ENCODE peak calls at places on chromosomes 1 and 21, in five cellular contexts. D, V, H, T and A are unnamed samples.

GRCh38 chr1:199665371-199665770 is 362.1 kb upstream of the NR5A2 start:
- DNase-seq in D (no peak), V (no peak), H (no peak), T (no peak), A (no peak)

GRCh38 chr1:192439373-192440025 is 122.7 kb downstream of the RGS21 start:
- DNase-seq in D (peak; percentile 89), V (no peak), H (no peak), T (peak; percentile 58), A (peak; percentile 35)

GRCh38 chr1:59263116-59263515 is 33.8 kb upstream of the FGGY start:
- DNase-seq in D (no peak), V (no peak), H (no peak), T (no peak), A (no peak)

GRCh38 chr1:220796530-220796929 is 9.8 kb downstream of the MTARC1 start:
- DNase-seq in D (no peak), V (no peak), H (no peak), T (no peak), A (no peak)

GRCh38 chr1:3610823-3611169 is 512 bp downstream of the MEGF6 start:
- DNase-seq in D (no peak), V (no peak), H (no peak), T (no peak), A (no peak)

GRCh38 chr1:67755619-67756018 is 70.6 kb downstream of the GADD45A start:
- DNase-seq in D (no peak), V (no peak), H (no peak), T (no peak), A (no peak)

GRCh38 chr1:72075411-72075810 is 206.9 kb downstream of the NEGR1 start:
- DNase-seq in D (no peak), V (no peak), H (no peak), T (no peak), A (no peak)

GRCh38 chr1:243336163-243336562 is 80.3 kb downstream of the SDCCAG8 start:
- DNase-seq in D (no peak), V (no peak), H (no peak), T (no peak), A (no peak)

GRCh38 chr1:229710746-229711145 is 84.7 kb downstream of the URB2 start:
- DNase-seq in D (no peak), V (no peak), H (no peak), T (peak; percentile 24), A (peak; percentile 37)

GRCh38 chr1:160354388-160354985 is 11.3 kb downstream of the NCSTN start:
- DNase-seq in D (peak; percentile 57), V (no peak), H (no peak), T (peak; percentile 50), A (no peak)

GRCh38 chr1:32142446-32143301 is 34.8 kb downstream of the KPNA6 start:
- DNase-seq in D (peak; percentile 62), V (no peak), H (no peak), T (peak; percentile 85), A (peak; percentile 33)

GRCh38 chr1:244815600-244816099 is 19.8 kb upstream of the COX20 start:
- DNase-seq in D (no peak), V (no peak), H (no peak), T (no peak), A (no peak)

GRCh38 chr21:29258626-29259335 is 39.9 kb upstream of the BACH1 start:
- DNase-seq in D (peak; percentile 95), V (no peak), H (no peak), T (peak; percentile 88), A (peak; percentile 43)

GRCh38 chr1:13517193-13517812 is 3.5 kb upstream of the LRRC38 start:
- DNase-seq in D (no peak), V (no peak), H (no peak), T (peak; percentile 20), A (no peak)

GRCh38 chr1:87501738-87502137 is 173.1 kb downstream of the LMO4 start:
- DNase-seq in D (no peak), V (no peak), H (no peak), T (peak; percentile 31), A (no peak)

GRCh38 chr1:41586230-41586629 is 101.7 kb upstream of the EDN2 start:
- DNase-seq in D (no peak), V (no peak), H (no peak), T (no peak), A (no peak)

GRCh38 chr1:69739181-69739580 is 171.5 kb downstream of the LRRC7 start:
- DNase-seq in D (no peak), V (no peak), H (no peak), T (no peak), A (peak; percentile 55)

GRCh38 chr1:147496571-147496970 is 44.7 kb upstream of the BCL9 start:
- DNase-seq in D (peak; percentile 13), V (no peak), H (no peak), T (peak; percentile 68), A (peak; percentile 22)

GRCh38 chr1:4675454-4676186 is 21.2 kb downstream of the AJAP1 start:
- DNase-seq in D (no peak), V (no peak), H (no peak), T (no peak), A (no peak)

GRCh38 chr1:211885746-211886522 is 55.4 kb upstream of the LPGAT1 start:
- DNase-seq in D (no peak), V (no peak), H (no peak), T (peak; percentile 10), A (no peak)

GRCh38 chr21:33428669-33429068 is 25.5 kb downstream of the IFNGR2 start:
- DNase-seq in D (peak; percentile 98), V (no peak), H (no peak), T (no peak), A (no peak)

GRCh38 chr1:41925712-41926111 is 7.0 kb upstream of the HIVEP3 start:
- DNase-seq in D (peak; percentile 47), V (no peak), H (no peak), T (peak; percentile 39), A (no peak)

GRCh38 chr1:177170756-177171535 is at the start of gene BRINP2:
- DNase-seq in D (peak; percentile 73), V (no peak), H (peak; percentile 62), T (peak; percentile 16), A (no peak)

GRCh38 chr1:232622981-232623380 is 7.0 kb downstream of the SIPA1L2 start:
- DNase-seq in D (no peak), V (no peak), H (peak; percentile 57), T (no peak), A (no peak)

GRCh38 chr1:110123224-110123623 is 11.0 kb downstream of the UBL4B start:
- DNase-seq in D (no peak), V (no peak), H (no peak), T (no peak), A (no peak)

GRCh38 chr1:38569932-38570356 is 289.6 kb downstream of the RRAGC start:
- DNase-seq in D (no peak), V (no peak), H (no peak), T (no peak), A (no peak)

GRCh38 chr1:3858231-3858981 is 1.1 kb downstream of the DFFB start:
- DNase-seq in D (peak; percentile 53), V (no peak), H (peak; percentile 57), T (peak; percentile 25), A (no peak)

GRCh38 chr1:42776499-42776898 is 8.3 kb upstream of the TMEM269 start:
- DNase-seq in D (no peak), V (no peak), H (no peak), T (no peak), A (no peak)

GRCh38 chr1:97063532-97063931 is 341.9 kb downstream of the PTBP2 start:
- DNase-seq in D (peak; percentile 42), V (no peak), H (no peak), T (peak; percentile 10), A (no peak)

GRCh38 chr21:38494688-38495087 is 3.6 kb downstream of the ERG start:
- DNase-seq in D (no peak), V (no peak), H (no peak), T (no peak), A (no peak)

GRCh38 chr1:114153051-114153620 is 533 bp downstream of the SYT6 start:
- DNase-seq in D (no peak), V (no peak), H (no peak), T (no peak), A (no peak)

GRCh38 chr1:116880952-116881351 is 28.8 kb upstream of the PTGFRN start:
- DNase-seq in D (no peak), V (no peak), H (no peak), T (no peak), A (no peak)

GRCh38 chr1:116881879-116882520 is 27.7 kb upstream of the PTGFRN start:
- DNase-seq in D (peak; percentile 90), V (no peak), H (peak; percentile 44), T (peak; percentile 99), A (no peak)

GRCh38 chr1:116879478-116880133 is 30.1 kb upstream of the PTGFRN start:
- DNase-seq in D (no peak), V (no peak), H (no peak), T (no peak), A (no peak)

GRCh38 chr1:116877369-116877768 is 32.3 kb upstream of the PTGFRN start:
- DNase-seq in D (no peak), V (no peak), H (no peak), T (no peak), A (no peak)

DNA sequence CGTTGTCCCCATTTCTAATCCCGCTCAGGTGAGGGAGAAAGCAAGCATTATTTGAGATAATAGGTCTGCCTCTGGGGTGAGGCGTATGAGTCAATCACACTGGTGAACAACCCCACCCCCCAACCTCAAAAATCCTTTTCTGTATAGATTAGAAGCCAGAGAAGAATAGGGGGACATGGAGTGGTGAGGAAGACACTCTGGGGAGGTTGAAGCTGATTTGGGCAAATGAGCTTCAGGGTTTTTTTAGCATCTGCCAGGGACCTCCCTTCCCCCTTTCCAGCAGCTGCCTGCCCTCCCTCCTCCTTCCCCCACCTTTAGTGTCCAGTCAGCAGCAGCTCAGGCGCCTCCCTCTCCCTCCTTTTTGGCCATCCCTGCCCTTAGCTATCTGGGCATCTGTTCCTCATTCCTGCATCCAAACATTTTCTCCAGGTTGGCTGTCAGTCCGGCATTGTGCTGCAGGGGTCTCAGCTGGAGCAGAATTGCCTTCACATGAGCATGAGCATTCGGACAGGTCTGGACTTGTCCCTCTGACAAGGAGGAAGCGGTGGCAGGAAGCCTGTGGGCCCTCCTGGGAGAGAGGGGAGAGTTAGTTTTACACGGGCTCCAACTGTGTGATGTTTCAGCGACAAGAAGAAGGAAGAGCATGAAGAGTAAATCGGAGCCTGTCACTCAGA is 30.8 kb upstream of the PTGFRN start:
- DNase-seq in D (peak; percentile 98), V (no peak), H (peak; percentile 35), T (peak; percentile 77), A (no peak)
- H3K4me3 ChIP-seq in D (peak overlapping the region; percentile 23), V (no peak overlapping the region), H (no peak overlapping the region), T (peak overlapping the region; percentile 33), A (peak overlapping the region; percentile 22)

GRCh38 chr1:22159858-22160257 is 17.0 kb upstream of the WNT4 start:
- DNase-seq in D (no peak), V (no peak), H (no peak), T (no peak), A (no peak)
- TF ChIP-seq CTCF in D (no peak), V (no peak), H (no peak), T (no peak), A (no peak)

DNA sequence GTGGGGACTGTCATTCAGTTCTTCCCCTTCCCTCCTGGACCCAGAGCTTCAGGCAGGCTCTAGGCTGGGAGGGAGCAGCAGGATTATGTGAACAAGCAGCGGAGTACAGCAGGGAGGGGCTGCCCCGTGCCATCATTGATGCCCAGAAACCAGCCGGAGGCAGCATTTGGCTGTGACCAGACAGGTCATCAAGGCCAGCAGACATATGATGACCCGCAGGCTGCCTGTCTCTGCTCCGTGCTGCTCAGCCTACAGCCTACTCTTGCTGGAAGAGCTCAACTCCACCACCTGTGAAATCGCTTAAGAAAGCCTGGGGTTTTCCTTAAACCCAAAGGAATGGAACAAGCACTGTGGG is 4.9 kb downstream of the KLHL21 start:
- DNase-seq in D (no peak), V (no peak), H (no peak), T (no peak), A (no peak)
- H3K4me3 ChIP-seq in D (no peak overlapping the region), V (no peak overlapping the region), H (no peak overlapping the region), T (no peak overlapping the region), A (no peak overlapping the region)

GRCh38 chr21:26169061-26169610 is 1.4 kb downstream of the APP start:
- DNase-seq in D (peak; percentile 68), V (no peak), H (no peak), T (peak; percentile 79), A (peak; percentile 55)
- TF ChIP-seq CTCF in D (peak; percentile 54), V (peak; percentile 44), H (no peak), T (peak; percentile 60), A (peak; percentile 61)